ENCODE peak calls at places on chromosome 10, in four cellular contexts. T is hippocampal formation; Z is HEK293T; E is activated T-helper 1 cell treated with anti-CD3 and anti-CD28 coated beads, Interleukin-12 subunit alpha, Interleukin-12 subunit beta, Interleukin-2, Interleukin-4 antibody, amounts not matched to agents 30 ng/mL and 10 ng/mL and 1 ng/mL, durations not matched to agents 14 hours and 24 hours and 36 hours. L is an unnamed sample.
A peak's percentile ranks its signal among the peaks of the same experiment; 100 is the strongest.

GRCh38 chr10:74151879-74152722 is 1.1 kb downstream of the ADK start:
- DNase-seq in T (no peak), Z (no peak), E (no peak), L (no peak)

GRCh38 chr10:110774069-110775021 is 97.4 kb upstream of the PDCD4 start:
- DNase-seq in T (no peak), Z (no peak), E (peak; percentile 57), L (no peak)

GRCh38 chr10:1094112-1095057 is 38.2 kb downstream of the WDR37 start:
- DNase-seq in T (no peak), Z (no peak), E (peak; percentile 28), L (no peak)

GRCh38 chr10:33115720-33116119 is 157.7 kb upstream of the ITGB1 start:
- DNase-seq in T (no peak), Z (no peak), E (no peak), L (no peak)

GRCh38 chr10:71330789-71331404 is 11.8 kb downstream of the SLC29A3 start:
- DNase-seq in T (no peak), Z (no peak), E (no peak), L (no peak)

GRCh38 chr10:63862860-63863259 is 341.7 kb downstream of the REEP3 start:
- DNase-seq in T (no peak), Z (no peak), E (no peak), L (no peak)

GRCh38 chr10:111034598-111035310 is 42.1 kb upstream of the ADRA2A start:
- DNase-seq in T (no peak), Z (no peak), E (no peak), L (no peak)

GRCh38 chr10:100872034-100872791 is 40.5 kb upstream of the SLF2 start:
- DNase-seq in T (no peak), Z (peak; percentile 91), E (peak; percentile 28), L (no peak)

GRCh38 chr10:22997102-22997501 is 69.2 kb downstream of the ARMC3 start:
- DNase-seq in T (no peak), Z (peak; percentile 15), E (no peak), L (peak; percentile 29)

GRCh38 chr10:21757601-21757901 is 223.5 kb downstream of the MLLT10 start:
- DNase-seq in T (no peak), Z (no peak), E (no peak), L (no peak)

GRCh38 chr10:103470755-103471653 is 8.0 kb downstream of the CALHM3 start:
- DNase-seq in T (no peak), Z (no peak), E (peak; percentile 69), L (no peak)

L was measured in substantia nigra.